ENCODE peak calls at places on chromosomes 16 and 17, in nine cellular contexts. U is heart left ventricle, Q is dorsolateral prefrontal cortex, D is heart right ventricle, P is cardiac muscle cell, W is A549, Y is lower lobe of right lung, F is left ventricle myocardium inferior, Z is breast epithelium. C is an unnamed sample.

GRCh38 chr17:83142619-83143018 is 63.2 kb downstream of the METRNL start:
- DNase-seq in U (no peak), Q (no peak), D (no peak), P (no peak), W (no peak), Y (no peak), F (no peak), Z (no peak), C (no peak)

GRCh38 chr17:28230011-28230410 is 89.0 kb upstream of the TMEM97 start:
- DNase-seq in U (no peak), Q (no peak), D (no peak), P (no peak), W (no peak), Y (no peak), F (no peak), Z (no peak), C (no peak)

GRCh38 chr16:53159781-53160436 is 105.1 kb downstream of the CHD9 start:
- DNase-seq in U (no peak), Q (no peak), D (peak; percentile 32), P (peak; percentile 67), W (peak; percentile 46), Y (no peak), F (no peak), Z (no peak), C (peak; percentile 18)

GRCh38 chr16:87276926-87277325 is 40.3 kb downstream of the C16orf95 start:
- DNase-seq in U (no peak), Q (no peak), D (no peak), P (no peak), W (no peak), Y (no peak), F (no peak), Z (no peak), C (no peak)

GRCh38 chr17:78359216-78359935 is 501 bp downstream of the SOCS3 start:
- DNase-seq in U (no peak), Q (no peak), D (no peak), P (peak; percentile 42), W (peak; percentile 81), Y (peak; percentile 63), F (peak; percentile 39), Z (no peak), C (no peak)

GRCh38 chr17:36978810-36979584 is 30.2 kb downstream of the AATF start:
- DNase-seq in U (no peak), Q (no peak), D (no peak), P (no peak), W (no peak), Y (no peak), F (no peak), Z (no peak), C (no peak)

GRCh38 chr16:7344806-7345416 is 12.3 kb downstream of the RBFOX1 start:
- DNase-seq in U (peak; percentile 61), Q (no peak), D (peak; percentile 50), P (peak; percentile 57), W (no peak), Y (no peak), F (peak; percentile 30), Z (no peak), C (no peak)

GRCh38 chr17:17186051-17186450 is 20.1 kb downstream of the PLD6 start:
- DNase-seq in U (no peak), Q (no peak), D (no peak), P (peak; percentile 24), W (no peak), Y (peak; percentile 67), F (no peak), Z (no peak), C (no peak)

GRCh38 chr16:87198328-87198731 is 118.9 kb downstream of the C16orf95 start:
- DNase-seq in U (no peak), Q (no peak), D (no peak), P (no peak), W (no peak), Y (no peak), F (no peak), Z (no peak), C (peak; percentile 26)

GRCh38 chr17:46977750-46978488 is 1.1 kb downstream of the RPRML start:
- DNase-seq in U (no peak), Q (no peak), D (no peak), P (no peak), W (no peak), Y (no peak), F (no peak), Z (no peak), C (no peak)

GRCh38 chr17:47159315-47159714 is 29.8 kb downstream of the CDC27 start:
- DNase-seq in U (no peak), Q (no peak), D (no peak), P (no peak), W (no peak), Y (no peak), F (no peak), Z (no peak), C (no peak)

GRCh38 chr17:32264140-32264799 is 1.4 kb upstream of the RHBDL3 start:
- DNase-seq in U (no peak), Q (no peak), D (no peak), P (no peak), W (peak; percentile 56), Y (peak; percentile 10), F (no peak), Z (no peak), C (no peak)

GRCh38 chr16:79170565-79171242 is 429.8 kb downstream of the MAF start:
- DNase-seq in U (no peak), Q (no peak), D (peak; percentile 12), P (no peak), W (no peak), Y (no peak), F (no peak), Z (no peak), C (no peak)

GRCh38 chr17:78716814-78717393 is 65.2 kb downstream of the CYTH1 start:
- DNase-seq in U (peak; percentile 81), Q (peak; percentile 95), D (peak; percentile 72), P (no peak), W (peak; percentile 85), Y (peak; percentile 78), F (peak; percentile 76), Z (peak; percentile 76), C (no peak)

GRCh38 chr17:78132086-78132676 is 1.6 kb downstream of the TMC8 start:
- DNase-seq in U (peak; percentile 25), Q (no peak), D (no peak), P (peak; percentile 48), W (no peak), Y (peak; percentile 82), F (no peak), Z (no peak), C (no peak)

GRCh38 chr17:2077040-2077439 is 22.1 kb downstream of the HIC1 start:
- DNase-seq in U (no peak), Q (no peak), D (no peak), P (no peak), W (no peak), Y (no peak), F (no peak), Z (no peak), C (no peak)

GRCh38 chr17:59160203-59161025 is 4.9 kb downstream of the PRR11 start:
- DNase-seq in U (no peak), Q (no peak), D (no peak), P (no peak), W (no peak), Y (no peak), F (no peak), Z (no peak), C (no peak)

GRCh38 chr17:40560592-40561293 is 4.5 kb downstream of the CCR7 start:
- DNase-seq in U (no peak), Q (no peak), D (no peak), P (no peak), W (no peak), Y (no peak), F (no peak), Z (no peak), C (no peak)
- H3K4me3 ChIP-seq in U (no peak overlapping the region), Q (peak overlapping the region; percentile 33), D (peak overlapping the region; percentile 40), P (no peak overlapping the region), W (no peak overlapping the region), Y (peak overlapping the region; percentile 29), F (peak overlapping the region; percentile 36), Z (peak overlapping the region; percentile 61), C (no peak overlapping the region)

GRCh38 chr16:68823401-68823800 is 19.9 kb upstream of the TANGO6 start:
- DNase-seq in U (no peak), Q (no peak), D (no peak), P (no peak), W (no peak), Y (no peak), F (no peak), Z (no peak), C (peak; percentile 69)

GRCh38 chr16:68826652-68827051 is 16.7 kb upstream of the TANGO6 start:
- DNase-seq in U (no peak), Q (no peak), D (no peak), P (no peak), W (no peak), Y (no peak), F (no peak), Z (no peak), C (no peak)

GRCh38 chr16:68825427-68825826 is 17.9 kb upstream of the TANGO6 start:
- DNase-seq in U (no peak), Q (no peak), D (no peak), P (no peak), W (no peak), Y (no peak), F (no peak), Z (no peak), C (no peak)
- TF ChIP-seq CTCF in U (no peak), Q (no peak), D (no peak), P (no peak), W (no peak), Y (no peak), F (no peak), Z (no peak), C (no peak)

DNA sequence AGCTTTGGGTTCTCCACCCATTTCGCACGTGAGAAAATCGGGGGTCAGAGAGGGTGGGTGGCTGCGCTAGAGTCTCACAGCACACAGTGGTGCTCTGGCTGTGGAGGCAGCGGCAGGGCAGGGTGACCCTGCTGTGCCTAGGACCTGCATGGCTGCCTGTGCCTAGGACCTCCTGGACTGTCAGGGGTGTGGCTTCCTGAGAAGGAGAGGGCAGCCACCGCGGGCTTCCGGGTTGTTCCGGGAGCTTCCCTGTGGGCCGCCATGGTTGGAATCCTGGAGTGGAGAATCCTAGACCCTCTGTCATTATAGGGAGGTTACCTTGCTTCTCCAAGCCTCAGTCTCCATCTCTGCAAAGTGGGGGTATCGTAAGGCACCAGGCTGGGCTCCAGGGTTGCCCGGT is 9.3 kb downstream of the ZFPM1 start:
- DNase-seq in U (no peak), Q (no peak), D (no peak), P (no peak), W (no peak), Y (no peak), F (no peak), Z (no peak), C (no peak)
- H3K27ac ChIP-seq in U (no peak overlapping the region), Q (no peak overlapping the region), D (no peak overlapping the region), P (no peak overlapping the region), W (no peak overlapping the region), Y (no peak overlapping the region), F (no peak overlapping the region), Z (no peak overlapping the region), C (no peak overlapping the region)

DNA sequence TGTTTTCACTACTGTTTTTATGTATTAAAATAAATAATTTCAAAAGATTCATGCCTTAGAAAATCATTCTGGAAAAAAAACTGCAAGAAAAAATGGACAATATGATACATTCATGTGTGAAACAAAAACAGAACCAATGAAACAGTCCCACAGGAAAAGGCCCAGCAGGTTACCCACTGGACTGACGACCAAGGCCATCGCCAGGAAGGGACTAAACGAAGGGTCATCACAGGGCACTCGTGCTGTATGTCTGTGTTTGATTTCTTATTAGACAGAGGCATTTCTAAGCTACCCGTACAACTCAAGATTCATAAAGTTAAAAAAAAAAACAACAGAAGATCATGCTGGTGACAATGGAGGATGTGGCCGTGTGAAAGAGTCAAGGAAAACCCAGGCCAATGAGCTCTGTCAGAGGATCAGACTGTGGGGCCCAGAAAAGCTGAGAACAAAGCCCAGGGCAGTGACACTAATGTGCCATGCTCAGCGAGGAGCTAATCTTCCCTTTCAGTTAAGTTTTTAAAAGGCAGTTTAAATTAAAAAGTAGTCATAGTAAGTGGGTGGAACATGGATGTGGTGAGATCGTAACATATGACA is 31.8 kb downstream of the NSMCE1 start:
- DNase-seq in U (no peak), Q (no peak), D (no peak), P (no peak), W (no peak), Y (peak; percentile 5), F (no peak), Z (no peak), C (no peak)
- H3K4me3 ChIP-seq in U (no peak overlapping the region), Q (no peak overlapping the region), D (peak overlapping the region; percentile 3), P (no peak overlapping the region), W (no peak overlapping the region), Y (no peak overlapping the region), F (no peak overlapping the region), Z (no peak overlapping the region), C (no peak overlapping the region)

C was measured in AG04450.